ENCODE peak calls at places on chromosomes 6 and 20, in eight cellular contexts. One of them, this sample, is unnamed. For H3K4me1, the result is how much of the 10 kb centered on the place peaks cover.

GRCh38 chr20:4844325-4844724 is 122.6 kb downstream of the PRND start:
- DNase-seq in A549: no peak
- DNase-seq in IMR-90: no peak
- DNase-seq in heart left ventricle: no peak
- DNase-seq in suprapubic skin: no peak
- DNase-seq in body of pancreas: no peak
- DNase-seq in prostate gland: no peak
- DNase-seq in ovary: no peak
- DNase-seq in this sample: peak

GRCh38 chr6:153032255-153032882 is 29.9 kb upstream of the MTRF1L start:
- DNase-seq in A549: no peak
- DNase-seq in IMR-90: peak
- DNase-seq in heart left ventricle: no peak
- DNase-seq in suprapubic skin: no peak
- DNase-seq in body of pancreas: no peak
- DNase-seq in prostate gland: no peak
- DNase-seq in ovary: no peak
- DNase-seq in this sample: no peak

GRCh38 chr6:54291738-54292137 is 16.5 kb upstream of the TINAG start:
- DNase-seq in A549: no peak
- DNase-seq in IMR-90: peak
- DNase-seq in heart left ventricle: no peak
- DNase-seq in suprapubic skin: no peak
- DNase-seq in body of pancreas: no peak
- DNase-seq in prostate gland: no peak
- DNase-seq in ovary: no peak
- DNase-seq in this sample: no peak

GRCh38 chr6:157546366-157546765 is 165.4 kb downstream of the ZDHHC14 start:
- DNase-seq in A549: no peak
- DNase-seq in IMR-90: no peak
- DNase-seq in heart left ventricle: no peak
- DNase-seq in suprapubic skin: no peak
- DNase-seq in body of pancreas: no peak
- DNase-seq in prostate gland: no peak
- DNase-seq in ovary: no peak
- DNase-seq in this sample: no peak

GRCh38 chr6:13194852-13195251 is 133.5 kb downstream of the TBC1D7 start:
- DNase-seq in A549: peak
- DNase-seq in IMR-90: peak
- DNase-seq in heart left ventricle: no peak
- DNase-seq in suprapubic skin: no peak
- DNase-seq in body of pancreas: peak
- DNase-seq in prostate gland: peak
- DNase-seq in ovary: no peak
- DNase-seq in this sample: peak

GRCh38 chr6:53358440-53359087 is 9.8 kb upstream of the ELOVL5 start:
- DNase-seq in A549: no peak
- DNase-seq in IMR-90: no peak
- DNase-seq in heart left ventricle: no peak
- DNase-seq in suprapubic skin: no peak
- DNase-seq in body of pancreas: no peak
- DNase-seq in prostate gland: no peak
- DNase-seq in ovary: no peak
- DNase-seq in this sample: no peak

GRCh38 chr6:151325075-151326050 is 66.0 kb downstream of the ZBTB2 start:
- DNase-seq in A549: peak
- DNase-seq in IMR-90: peak
- DNase-seq in heart left ventricle: peak
- DNase-seq in suprapubic skin: peak
- DNase-seq in body of pancreas: peak
- DNase-seq in prostate gland: peak
- DNase-seq in ovary: peak
- DNase-seq in this sample: peak

GRCh38 chr20:57427239-57428127 is 36.3 kb downstream of the RBM38 start:
- DNase-seq in A549: no peak
- DNase-seq in IMR-90: no peak
- DNase-seq in heart left ventricle: peak
- DNase-seq in suprapubic skin: no peak
- DNase-seq in body of pancreas: no peak
- DNase-seq in prostate gland: no peak
- DNase-seq in ovary: no peak
- DNase-seq in this sample: no peak

GRCh38 chr20:11204926-11205768 is 531.3 kb upstream of the JAG1 start:
- DNase-seq in A549: peak
- DNase-seq in IMR-90: peak
- DNase-seq in heart left ventricle: no peak
- DNase-seq in suprapubic skin: no peak
- DNase-seq in body of pancreas: peak
- DNase-seq in prostate gland: peak
- DNase-seq in ovary: no peak
- DNase-seq in this sample: peak

GRCh38 chr6:166032366-166033171 is 135.1 kb downstream of the TBXT start:
- DNase-seq in A549: peak
- DNase-seq in IMR-90: peak
- DNase-seq in heart left ventricle: peak
- DNase-seq in suprapubic skin: no peak
- DNase-seq in body of pancreas: peak
- DNase-seq in prostate gland: no peak
- DNase-seq in ovary: peak
- DNase-seq in this sample: peak

GRCh38 chr6:33075568-33076405 is at the start of gene HLA-DPB1:
- DNase-seq in A549: peak
- DNase-seq in IMR-90: peak
- DNase-seq in heart left ventricle: no peak
- DNase-seq in suprapubic skin: no peak
- DNase-seq in body of pancreas: peak
- DNase-seq in prostate gland: no peak
- DNase-seq in ovary: no peak
- DNase-seq in this sample: no peak

GRCh38 chr6:3157151-3157933 is at the start of gene TUBB2A:
- DNase-seq in A549: peak
- DNase-seq in IMR-90: peak
- DNase-seq in heart left ventricle: peak
- DNase-seq in suprapubic skin: peak
- DNase-seq in body of pancreas: peak
- DNase-seq in prostate gland: peak
- DNase-seq in ovary: peak
- DNase-seq in this sample: peak

GRCh38 chr6:46191961-46192360 is 21.2 kb upstream of the ENPP5 start:
- DNase-seq in A549: no peak
- DNase-seq in IMR-90: peak
- DNase-seq in heart left ventricle: no peak
- DNase-seq in suprapubic skin: no peak
- DNase-seq in body of pancreas: no peak
- DNase-seq in prostate gland: no peak
- DNase-seq in ovary: no peak
- DNase-seq in this sample: no peak

GRCh38 chr20:10591956-10592521 is 81.8 kb downstream of the JAG1 start:
- DNase-seq in A549: no peak
- DNase-seq in IMR-90: peak
- DNase-seq in heart left ventricle: no peak
- DNase-seq in suprapubic skin: no peak
- DNase-seq in body of pancreas: no peak
- DNase-seq in prostate gland: no peak
- DNase-seq in ovary: no peak
- DNase-seq in this sample: no peak

GRCh38 chr6:155340464-155341129 is 26.3 kb upstream of the TFB1M start:
- DNase-seq in A549: no peak
- DNase-seq in IMR-90: peak
- DNase-seq in heart left ventricle: no peak
- DNase-seq in suprapubic skin: no peak
- DNase-seq in body of pancreas: no peak
- DNase-seq in prostate gland: no peak
- DNase-seq in ovary: no peak
- DNase-seq in this sample: no peak

GRCh38 chr6:159790947-159791598 is 806 bp downstream of the MRPL18 start:
- DNase-seq in A549: no peak
- DNase-seq in IMR-90: no peak
- DNase-seq in heart left ventricle: no peak
- DNase-seq in suprapubic skin: no peak
- DNase-seq in body of pancreas: peak
- DNase-seq in prostate gland: no peak
- DNase-seq in ovary: no peak
- DNase-seq in this sample: no peak

GRCh38 chr6:159790149-159790946 is at the start of gene MRPL18:
- DNase-seq in A549: peak
- DNase-seq in IMR-90: peak
- DNase-seq in heart left ventricle: peak
- DNase-seq in suprapubic skin: peak
- DNase-seq in body of pancreas: peak
- DNase-seq in prostate gland: peak
- DNase-seq in ovary: peak
- DNase-seq in this sample: peak

GRCh38 chr6:159788757-159789376 is 535 bp downstream of the TCP1 start:
- DNase-seq in A549: peak
- DNase-seq in IMR-90: peak
- DNase-seq in heart left ventricle: peak
- DNase-seq in suprapubic skin: no peak
- DNase-seq in body of pancreas: peak
- DNase-seq in prostate gland: peak
- DNase-seq in ovary: no peak
- DNase-seq in this sample: peak

GRCh38 chr6:159788276-159788675 is 1.1 kb downstream of the TCP1 start:
- DNase-seq in A549: no peak
- DNase-seq in IMR-90: no peak
- DNase-seq in heart left ventricle: no peak
- DNase-seq in suprapubic skin: no peak
- DNase-seq in body of pancreas: no peak
- DNase-seq in prostate gland: no peak
- DNase-seq in ovary: peak
- DNase-seq in this sample: no peak

GRCh38 chr6:159789377-159790148 is at the start of gene TCP1:
- DNase-seq in A549: peak
- DNase-seq in IMR-90: peak
- DNase-seq in heart left ventricle: peak
- DNase-seq in suprapubic skin: peak
- DNase-seq in body of pancreas: peak
- DNase-seq in prostate gland: peak
- DNase-seq in ovary: peak
- DNase-seq in this sample: peak
- H3K4me1 ChIP-seq in A549: under half
- H3K4me1 ChIP-seq in IMR-90: under half
- H3K4me1 ChIP-seq in heart left ventricle: half or more
- H3K4me1 ChIP-seq in suprapubic skin: under half
- H3K4me1 ChIP-seq in body of pancreas: half or more
- H3K4me1 ChIP-seq in prostate gland: under half
- H3K4me1 ChIP-seq in ovary: under half
- H3K4me1 ChIP-seq in this sample: under half

GRCh38 chr20:63864978-63865640 is at the start of gene TPD52L2:
- DNase-seq in A549: peak
- DNase-seq in IMR-90: peak
- DNase-seq in heart left ventricle: peak
- DNase-seq in suprapubic skin: peak
- DNase-seq in body of pancreas: peak
- DNase-seq in prostate gland: peak
- DNase-seq in ovary: peak
- DNase-seq in this sample: peak

GRCh38 chr20:63863021-63863797 is 1.9 kb upstream of the TPD52L2 start:
- DNase-seq in A549: no peak
- DNase-seq in IMR-90: no peak
- DNase-seq in heart left ventricle: no peak
- DNase-seq in suprapubic skin: no peak
- DNase-seq in body of pancreas: no peak
- DNase-seq in prostate gland: no peak
- DNase-seq in ovary: no peak
- DNase-seq in this sample: no peak

GRCh38 chr20:63864545-63864977 is 509 bp upstream of the TPD52L2 start:
- DNase-seq in A549: no peak
- DNase-seq in IMR-90: no peak
- DNase-seq in heart left ventricle: no peak
- DNase-seq in suprapubic skin: no peak
- DNase-seq in body of pancreas: no peak
- DNase-seq in prostate gland: no peak
- DNase-seq in ovary: no peak
- DNase-seq in this sample: no peak

GRCh38 chr20:63861981-63862901 is 943 bp downstream of the ABHD16B start:
- DNase-seq in A549: no peak
- DNase-seq in IMR-90: no peak
- DNase-seq in heart left ventricle: peak
- DNase-seq in suprapubic skin: no peak
- DNase-seq in body of pancreas: no peak
- DNase-seq in prostate gland: no peak
- DNase-seq in ovary: peak
- DNase-seq in this sample: no peak

GRCh38 chr20:63863798-63864544 is 1.1 kb upstream of the TPD52L2 start:
- DNase-seq in A549: peak
- DNase-seq in IMR-90: peak
- DNase-seq in heart left ventricle: peak
- DNase-seq in suprapubic skin: peak
- DNase-seq in body of pancreas: peak
- DNase-seq in prostate gland: peak
- DNase-seq in ovary: peak
- DNase-seq in this sample: peak
- TF ChIP-seq POLR2A in A549: peak
- TF ChIP-seq POLR2A in IMR-90: no peak
- TF ChIP-seq POLR2A in heart left ventricle: no peak
- TF ChIP-seq POLR2A in suprapubic skin: peak
- TF ChIP-seq POLR2A in body of pancreas: no peak
- TF ChIP-seq POLR2A in prostate gland: peak
- TF ChIP-seq POLR2A in ovary: no peak
- TF ChIP-seq POLR2A in this sample: peak

DNA sequence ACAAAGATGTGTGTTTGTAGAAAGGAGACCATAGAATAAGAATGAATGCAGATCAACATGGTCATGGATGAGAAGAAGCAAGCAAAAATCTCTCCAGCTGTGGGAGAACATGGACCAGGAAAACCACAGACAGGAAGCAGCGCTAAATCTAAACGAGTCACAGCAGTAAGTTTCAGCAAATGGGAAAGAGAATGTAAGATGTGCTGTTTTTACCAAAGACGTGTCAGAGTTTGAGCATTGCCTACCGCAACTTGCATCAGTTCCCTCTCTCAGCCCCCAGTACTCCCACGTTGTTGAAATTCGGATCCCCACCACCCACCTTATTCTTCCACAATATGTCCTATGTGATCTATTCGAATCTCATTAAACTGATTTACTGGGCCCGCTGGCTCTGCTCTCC is 59.4 kb upstream of the PRDM1 start:
- DNase-seq in A549: no peak
- DNase-seq in IMR-90: peak
- DNase-seq in heart left ventricle: no peak
- DNase-seq in suprapubic skin: no peak
- DNase-seq in body of pancreas: no peak
- DNase-seq in prostate gland: no peak
- DNase-seq in ovary: no peak
- DNase-seq in this sample: no peak
- H3K4me3 ChIP-seq in A549: no peak
- H3K4me3 ChIP-seq in IMR-90: no peak
- H3K4me3 ChIP-seq in heart left ventricle: no peak
- H3K4me3 ChIP-seq in suprapubic skin: no peak
- H3K4me3 ChIP-seq in body of pancreas: no peak
- H3K4me3 ChIP-seq in prostate gland: no peak
- H3K4me3 ChIP-seq in ovary: no peak
- H3K4me3 ChIP-seq in this sample: no peak

DNA sequence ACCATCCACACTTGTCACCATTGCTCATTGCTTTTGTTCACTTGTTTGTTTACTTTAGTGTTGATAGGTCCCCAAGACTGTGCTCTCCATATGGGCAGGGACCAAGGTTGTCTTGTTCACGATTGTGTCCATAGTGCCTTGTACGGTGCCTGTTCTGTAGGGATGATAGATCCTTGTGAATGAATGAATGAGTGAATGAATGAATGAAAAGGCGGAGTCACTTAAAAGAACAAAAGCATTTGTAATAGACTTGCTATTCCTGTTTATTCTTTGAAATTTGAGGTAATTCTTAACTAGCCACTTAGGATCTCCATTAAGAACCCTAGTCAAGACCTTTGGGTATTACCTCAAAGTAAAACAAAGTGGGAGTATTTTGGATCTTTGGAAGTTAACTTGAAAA is 47.0 kb downstream of the UTRN start:
- DNase-seq in A549: no peak
- DNase-seq in IMR-90: no peak
- DNase-seq in heart left ventricle: no peak
- DNase-seq in suprapubic skin: no peak
- DNase-seq in body of pancreas: no peak
- DNase-seq in prostate gland: no peak
- DNase-seq in ovary: no peak
- DNase-seq in this sample: no peak
- H3K4me1 ChIP-seq in A549: under half
- H3K4me1 ChIP-seq in IMR-90: under half
- H3K4me1 ChIP-seq in heart left ventricle: half or more
- H3K4me1 ChIP-seq in suprapubic skin: half or more
- H3K4me1 ChIP-seq in body of pancreas: half or more
- H3K4me1 ChIP-seq in prostate gland: under half
- H3K4me1 ChIP-seq in ovary: under half
- H3K4me1 ChIP-seq in this sample: under half

This sample was measured in adrenal gland.